ENCODE peak calls at places on chromosomes 11 and 22, in five cellular contexts. A is NCI-H69, L is OCI-LY7, U is T1000, Z is pulmonary artery endothelial cell. K is an unnamed sample.

GRCh38 chr22:25069758-25070461 is 117.4 kb downstream of the KIAA1671 start:
- DNase-seq in U (no peak), L (no peak), Z (no peak), A (no peak), K (peak; percentile 29)

GRCh38 chr22:46577361-46578249 is 40.2 kb upstream of the CELSR1 start:
- DNase-seq in Z (no peak), U (no peak), L (no peak), A (peak; percentile 54), K (no peak)

GRCh38 chr11:82732734-82733443 is 775 bp downstream of the FAM181B start:
- DNase-seq in A (peak; percentile 70), Z (no peak), L (no peak), U (peak; percentile 4), K (no peak)

GRCh38 chr22:40407831-40408717 is 37.7 kb downstream of the SGSM3 start:
- DNase-seq in U (no peak), L (no peak), Z (no peak), A (no peak), K (no peak)

GRCh38 chr11:129391864-129392263 is 16.2 kb downstream of the BARX2 start:
- DNase-seq in U (no peak), L (no peak), Z (no peak), A (no peak), K (no peak)

GRCh38 chr11:58832246-58832645 is 12.3 kb downstream of the GLYATL2 start:
- DNase-seq in A (no peak), Z (no peak), L (no peak), U (no peak), K (no peak)

GRCh38 chr11:86176165-86176884 is 68.2 kb upstream of the EED start:
- DNase-seq in L (no peak), A (no peak), Z (no peak), U (no peak), K (peak; percentile 34)

GRCh38 chr22:44891293-44891747 is 118.5 kb downstream of the PHF21B start:
- DNase-seq in Z (no peak), U (no peak), A (no peak), L (no peak), K (no peak)

GRCh38 chr11:3867209-3868071 is 12.0 kb downstream of the STIM1 start:
- DNase-seq in U (no peak), Z (peak; percentile 63), L (peak; percentile 67), A (no peak), K (no peak)

GRCh38 chr11:12129227-12129626 is 18.8 kb downstream of the MICAL2 start:
- DNase-seq in A (no peak), Z (no peak), U (no peak), L (no peak), K (no peak)

GRCh38 chr11:65209711-65210360 is 28.1 kb downstream of the CAPN1 start:
- DNase-seq in Z (no peak), L (no peak), U (no peak), A (no peak), K (no peak)

GRCh38 chr11:57167125-57167839 is 14.5 kb upstream of the LRRC55 start:
- DNase-seq in U (no peak), Z (no peak), L (no peak), A (no peak), K (no peak)

GRCh38 chr11:69463181-69463891 is 18.1 kb upstream of the LINC01488 start:
- DNase-seq in A (no peak), U (no peak), L (no peak), Z (no peak), K (no peak)

GRCh38 chr11:1603629-1604028 is 4.6 kb downstream of the KRTAP5-3 start:
- DNase-seq in A (peak; percentile 55), U (no peak), Z (no peak), L (no peak), K (no peak)

GRCh38 chr11:46272816-46273427 is 4.5 kb upstream of the CREB3L1 start:
- DNase-seq in A (peak; percentile 68), U (no peak), Z (no peak), L (no peak), K (peak; percentile 66)

GRCh38 chr22:24972369-24972768 is 19.9 kb downstream of the KIAA1671 start:
- DNase-seq in Z (no peak), L (no peak), A (no peak), U (no peak), K (no peak)

GRCh38 chr22:41048791-41049717 is 43.3 kb upstream of the EP300 start:
- DNase-seq in A (peak; percentile 74), U (peak; percentile 50), Z (peak; percentile 20), L (no peak), K (peak; percentile 74)

GRCh38 chr11:29161216-29161615 is 855.6 kb downstream of the KCNA4 start:
- DNase-seq in L (no peak), A (no peak), Z (peak; percentile 5), U (no peak), K (no peak)

GRCh38 chr11:64855596-64856304 is 11.3 kb upstream of the CDC42BPG start:
- DNase-seq in L (no peak), U (no peak), A (no peak), Z (no peak), K (no peak)

GRCh38 chr11:8532475-8532874 is 61.6 kb downstream of the STK33 start:
- DNase-seq in A (peak; percentile 81), U (no peak), Z (no peak), L (no peak), K (no peak)

GRCh38 chr11:37942081-37942480 is 1344.0 kb upstream of the RAG2 start:
- DNase-seq in U (no peak), A (no peak), Z (no peak), L (no peak), K (no peak)

GRCh38 chr11:18780896-18781295 is 10.7 kb downstream of the PTPN5 start:
- DNase-seq in U (no peak), L (no peak), A (no peak), Z (no peak), K (no peak)

GRCh38 chr22:20567993-20568417 is 60.6 kb downstream of the MED15 start:
- DNase-seq in L (no peak), Z (no peak), U (no peak), A (no peak), K (no peak)

GRCh38 chr22:19527861-19528417 is 3.7 kb upstream of the CLDN5 start:
- DNase-seq in L (no peak), Z (no peak), U (no peak), A (no peak), K (peak; percentile 75)

GRCh38 chr11:12287374-12288211 is 89.8 kb upstream of the PARVA start:
- DNase-seq in L (no peak), U (peak; percentile 72), Z (peak; percentile 81), A (peak; percentile 76), K (no peak)

GRCh38 chr11:83727251-83727650 is 441.1 kb upstream of the CCDC90B start:
- DNase-seq in L (no peak), Z (no peak), U (no peak), A (peak; percentile 90), K (no peak)

GRCh38 chr11:65504671-65505433 is 6.0 kb downstream of the MALAT1 start:
- DNase-seq in U (no peak), A (peak; percentile 76), Z (no peak), L (no peak), K (no peak)

GRCh38 chr11:14320020-14320419 is 39.0 kb downstream of the RRAS2 start:
- DNase-seq in Z (no peak), L (no peak), U (no peak), A (no peak), K (no peak)

GRCh38 chr22:34877506-34877905 is 188.5 kb upstream of the ISX start:
- DNase-seq in Z (no peak), A (no peak), U (no peak), L (no peak), K (no peak)

GRCh38 chr22:29717789-29718188 is 2.0 kb upstream of the CABP7 start:
- DNase-seq in Z (no peak), A (peak; percentile 96), L (no peak), U (no peak), K (no peak)

GRCh38 chr22:49269928-49270327 is 557.7 kb downstream of the BRD1 start:
- DNase-seq in Z (no peak), U (no peak), A (no peak), L (no peak), K (no peak)

GRCh38 chr22:49103314-49104052 is 724.2 kb downstream of the BRD1 start:
- DNase-seq in U (no peak), L (no peak), A (peak; percentile 92), Z (no peak), K (no peak)

GRCh38 chr11:130227373-130227772 is 67.8 kb downstream of the ST14 start:
- DNase-seq in Z (no peak), A (no peak), L (peak; percentile 24), U (no peak), K (no peak)

K was measured in MV-4-11.